ENCODE peak calls at places on chromosomes 11 and 22, in four cellular contexts. U is astrocyte of the cerebellum, C is Ammon's horn, A is AG08396. Y is an unnamed sample.

GRCh38 chr22:49767355-49768062 is 60.2 kb downstream of the BRD1 start:
- DNase-seq in U (peak), C (no peak), A (peak), Y (no peak)

GRCh38 chr22:38298312-38299000 is 18.8 kb downstream of the CSNK1E start:
- DNase-seq in U (peak), C (no peak), A (no peak), Y (no peak)

GRCh38 chr11:1782831-1783724 is 19.4 kb upstream of the CTSD start:
- DNase-seq in U (no peak), C (no peak), A (peak), Y (no peak)

GRCh38 chr11:66870616-66871520 is 14.0 kb downstream of the LRFN4 start:
- DNase-seq in U (no peak), C (no peak), A (no peak), Y (no peak)

GRCh38 chr22:21657361-21658118 is 8.3 kb upstream of the PPIL2 start:
- DNase-seq in U (no peak), C (no peak), A (peak), Y (peak)

GRCh38 chr11:102139081-102139498 is 28.8 kb downstream of the YAP1 start:
- DNase-seq in U (peak), C (peak), A (peak), Y (no peak)

GRCh38 chr22:49296561-49296960 is 531.1 kb downstream of the BRD1 start:
- DNase-seq in U (no peak), C (no peak), A (no peak), Y (no peak)

GRCh38 chr11:58654079-58654907 is 31.8 kb downstream of the CNTF start:
- DNase-seq in U (peak), C (peak), A (peak), Y (no peak)

GRCh38 chr11:116657842-116658825 is 114.7 kb downstream of the BUD13 start:
- DNase-seq in U (no peak), C (no peak), A (no peak), Y (no peak)

GRCh38 chr11:18769802-18770456 is 21.7 kb downstream of the PTPN5 start:
- DNase-seq in U (no peak), C (no peak), A (no peak), Y (no peak)

GRCh38 chr11:6315811-6316425 is 4.4 kb downstream of the CAVIN3 start:
- DNase-seq in U (no peak), C (peak), A (peak), Y (no peak)

GRCh38 chr11:67056640-67057409 is at the start of gene RHOD:
- DNase-seq in U (no peak), C (no peak), A (peak), Y (no peak)

GRCh38 chr11:61960532-61960931 is 6.9 kb downstream of the FTH1 start:
- DNase-seq in U (no peak), C (no peak), A (no peak), Y (no peak)